ENCODE peak calls at places on chromosomes 4 and X, in seven cellular contexts. P is IMR-90, D is fibroblast of pulmonary artery, X is fibroblast of lung, R is brain microvascular endothelial cell, M is neural crest cell, J is left lung. K is an unnamed sample.

GRCh38 chr4:186167605-186168004 is 23.8 kb upstream of the CYP4V2 start:
- DNase-seq in P (no peak), M (no peak), X (no peak), R (no peak), J (no peak), D (no peak), K (no peak)

GRCh38 chrX:116961872-116962582 is 499.3 kb upstream of the CT83 start:
- DNase-seq in M (no peak), X (no peak), J (no peak), P (no peak), R (no peak), D (no peak), K (peak)

GRCh38 chrX:35025820-35026219 is 83.2 kb downstream of the FAM47B start:
- DNase-seq in X (no peak), R (no peak), M (no peak), J (no peak), D (no peak), P (no peak), K (no peak)

GRCh38 chrX:113305496-113305895 is 464.9 kb upstream of the AMOT start:
- DNase-seq in X (peak), R (no peak), D (peak), M (no peak), J (no peak), P (peak), K (peak)

GRCh38 chr4:8644461-8644891 is 51.9 kb downstream of the CPZ start:
- DNase-seq in R (no peak), P (no peak), X (no peak), J (peak), M (no peak), D (no peak), K (no peak)

GRCh38 chr4:68872442-68873217 is 56.8 kb downstream of the UGT2B10 start:
- DNase-seq in X (no peak), P (no peak), J (no peak), R (no peak), M (no peak), D (no peak), K (peak)

GRCh38 chr4:113450681-113451080 is 310.9 kb downstream of the CAMK2D start:
- DNase-seq in J (no peak), M (no peak), D (no peak), P (no peak), X (no peak), R (no peak), K (no peak)

GRCh38 chrX:48573690-48574269 is 504 bp upstream of the RBM3 start:
- DNase-seq in J (no peak), R (peak), D (no peak), P (no peak), M (no peak), X (no peak), K (no peak)

GRCh38 chr4:30605616-30606015 is 114.6 kb upstream of the PCDH7 start:
- DNase-seq in X (no peak), P (no peak), J (no peak), R (no peak), D (peak), M (no peak), K (no peak)

GRCh38 chrX:68292471-68292870 is 140.8 kb downstream of the OPHN1 start:
- DNase-seq in D (no peak), M (no peak), J (no peak), R (no peak), P (peak), X (no peak), K (no peak)

GRCh38 chrX:154596290-154596929 is 11.5 kb downstream of the CTAG1A start:
- DNase-seq in J (no peak), M (no peak), R (peak), D (peak), X (no peak), P (peak), K (peak)

GRCh38 chr4:17142232-17142711 is 243.8 kb upstream of the LDB2 start:
- DNase-seq in D (peak), M (no peak), R (peak), J (no peak), X (peak), P (peak), K (peak)

GRCh38 chrX:80206647-80207046 is 192.1 kb downstream of the TBX22 start:
- DNase-seq in X (no peak), M (no peak), P (no peak), R (no peak), D (no peak), J (no peak), K (no peak)

GRCh38 chr4:78937837-78938236 is 1.4 kb downstream of the PAQR3 start:
- DNase-seq in M (no peak), P (peak), R (no peak), D (peak), X (no peak), J (no peak), K (peak)

GRCh38 chr4:184316821-184317220 is 99.1 kb upstream of the ENPP6 start:
- DNase-seq in P (no peak), R (no peak), J (no peak), X (no peak), M (no peak), D (no peak), K (no peak)

GRCh38 chr4:53313510-53313909 is 52.4 kb downstream of the SCFD2 start:
- DNase-seq in X (peak), M (peak), J (no peak), D (peak), P (peak), R (peak), K (peak)

GRCh38 chrX:64202808-64203320 is 2.6 kb downstream of the AMER1 start:
- DNase-seq in P (peak), M (no peak), R (no peak), D (no peak), J (no peak), X (no peak), K (no peak)

GRCh38 chr4:182207806-182208483 is 35.3 kb upstream of the TENM3 start:
- DNase-seq in P (peak), D (peak), R (peak), X (peak), J (no peak), M (no peak), K (peak)

GRCh38 chr4:151251922-151252321 is 25.0 kb upstream of the PRSS48 start:
- DNase-seq in J (no peak), M (no peak), X (no peak), R (no peak), P (no peak), D (no peak), K (no peak)

GRCh38 chrX:45619290-45619689 is 418.6 kb upstream of the DIPK2B start:
- DNase-seq in X (no peak), P (peak), J (no peak), M (no peak), R (peak), D (peak), K (no peak)

GRCh38 chr4:119084503-119084902 is 51.1 kb upstream of the MYOZ2 start:
- DNase-seq in X (no peak), R (no peak), P (no peak), J (no peak), M (no peak), D (no peak), K (no peak)

GRCh38 chr4:138310991-138311390 is 68.8 kb upstream of the SLC7A11 start:
- DNase-seq in J (no peak), M (no peak), P (peak), X (peak), R (peak), D (peak), K (peak)

GRCh38 chr4:13627185-13627605 is 330 bp downstream of the BOD1L1 start:
- DNase-seq in P (no peak), R (no peak), D (no peak), X (peak), M (no peak), J (no peak), K (no peak)

GRCh38 chr4:13626492-13627184 is 887 bp downstream of the BOD1L1 start:
- DNase-seq in J (no peak), D (peak), M (no peak), X (no peak), R (no peak), P (no peak), K (peak)

GRCh38 chr4:13633671-13634070 is 6.1 kb upstream of the BOD1L1 start:
- DNase-seq in P (no peak), M (no peak), D (peak), J (no peak), R (no peak), X (no peak), K (no peak)

GRCh38 chr4:13627606-13628301 is at the start of gene BOD1L1:
- DNase-seq in P (peak), J (peak), R (peak), X (peak), M (peak), D (peak), K (peak)
- TF ChIP-seq CTCF in P (peak), J (peak), R (peak), X (peak), M (peak), D (peak), K (peak)

DNA sequence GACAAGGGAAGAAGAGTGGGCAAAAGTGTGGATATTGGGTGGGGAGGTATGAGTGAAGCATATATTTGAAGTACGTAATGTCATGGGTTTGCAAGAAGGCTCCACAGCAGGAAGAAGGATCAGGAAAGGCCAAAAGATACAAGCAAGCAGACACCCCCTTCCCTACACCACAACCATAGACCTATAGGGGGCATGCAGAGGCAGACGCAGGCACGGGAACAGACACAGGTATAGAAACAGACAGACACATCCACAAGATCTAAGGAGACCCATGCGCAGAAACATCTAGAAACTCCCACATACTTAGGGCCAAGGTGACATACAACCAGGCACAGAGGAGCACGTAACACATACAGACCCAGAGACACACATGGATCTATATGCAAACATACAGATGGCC is 14.3 kb downstream of the FGD1 start:
- DNase-seq in P (no peak), M (no peak), D (no peak), R (no peak), X (no peak), J (no peak), K (no peak)
- TF ChIP-seq CTCF in P (peak), M (peak), D (peak), R (peak), X (peak), J (no peak), K (no peak)

GRCh38 chr4:103499094-103499493 is 220.7 kb downstream of the TACR3 start:
- DNase-seq in X (peak), P (no peak), D (peak), J (no peak), R (no peak), M (no peak), K (no peak)
- TF ChIP-seq CTCF in X (peak), P (no peak), D (peak), J (no peak), R (peak), M (no peak), K (no peak)

GRCh38 chr4:134470544-134470943 is 269.0 kb upstream of the PABPC4L start:
- DNase-seq in R (peak), D (peak), J (no peak), X (peak), M (peak), P (no peak), K (peak)
- TF ChIP-seq CTCF in R (peak), D (peak), J (no peak), X (no peak), M (peak), P (no peak), K (no peak)

K was measured in MCF 10A.